ENCODE peak calls at places on chromosomes 6 and 20, in five cellular contexts. D, P, C, H and L are unnamed samples. For H3K4me1, the result is how much of the 10 kb centered on the place peaks cover.

GRCh38 chr6:66866801-66867200 is 1159.8 kb upstream of the EYS start:
- DNase-seq in D (no peak), P (no peak), C (no peak), H (no peak), L (no peak)

GRCh38 chr6:85186546-85187170 is 263.2 kb upstream of the NT5E start:
- DNase-seq in D (peak), P (no peak), C (no peak), H (no peak), L (no peak)

GRCh38 chr20:51382986-51383821 is 159.3 kb downstream of the NFATC2 start:
- DNase-seq in D (peak), P (no peak), C (no peak), H (peak), L (no peak)

GRCh38 chr20:9071976-9072726 is 3.3 kb downstream of the PLCB4 start:
- DNase-seq in D (no peak), P (no peak), C (no peak), H (no peak), L (no peak)

GRCh38 chr20:9093203-9093962 is 24.5 kb downstream of the PLCB4 start:
- DNase-seq in D (no peak), P (no peak), C (no peak), H (no peak), L (peak)

GRCh38 chr6:127069659-127070279 is 48.7 kb upstream of the RSPO3 start:
- DNase-seq in D (peak), P (peak), C (no peak), H (no peak), L (no peak)

GRCh38 chr6:82924799-82925535 is 140.7 kb downstream of the UBE3D start:
- DNase-seq in D (peak), P (no peak), C (no peak), H (no peak), L (no peak)

GRCh38 chr6:106966671-106967522 is 7.6 kb downstream of the CD24 start:
- DNase-seq in D (no peak), P (no peak), C (no peak), H (no peak), L (no peak)

GRCh38 chr20:58553166-58553696 is 38.0 kb upstream of the APCDD1L start:
- DNase-seq in D (no peak), P (no peak), C (no peak), H (no peak), L (no peak)

GRCh38 chr6:1575213-1576041 is 34.3 kb upstream of the FOXC1 start:
- DNase-seq in D (no peak), P (no peak), C (no peak), H (no peak), L (peak)

GRCh38 chr20:1336699-1337387 is 7.9 kb upstream of the SDCBP2 start:
- DNase-seq in D (peak), P (no peak), C (no peak), H (peak), L (peak)

GRCh38 chr20:50315811-50316551 is 125.4 kb downstream of the CEBPB start:
- DNase-seq in D (no peak), P (no peak), C (no peak), H (no peak), L (no peak)

GRCh38 chr20:11437611-11438380 is 479.9 kb upstream of the BTBD3 start:
- DNase-seq in D (no peak), P (no peak), C (no peak), H (no peak), L (no peak)

GRCh38 chr6:10875026-10875425 is 6.8 kb downstream of the GCM2 start:
- DNase-seq in D (no peak), P (no peak), C (no peak), H (no peak), L (no peak)

GRCh38 chr6:156461647-156462046 is 315.5 kb upstream of the ARID1B start:
- DNase-seq in D (no peak), P (no peak), C (no peak), H (no peak), L (no peak)

GRCh38 chr6:36576573-36576972 is 17.6 kb upstream of the SRSF3 start:
- DNase-seq in D (no peak), P (no peak), C (no peak), H (no peak), L (no peak)

GRCh38 chr6:125733516-125734300 is 15.7 kb upstream of the HEY2 start:
- DNase-seq in D (no peak), P (no peak), C (no peak), H (no peak), L (no peak)

GRCh38 chr6:45538636-45539035 is 160.9 kb upstream of the SUPT3H start:
- DNase-seq in D (peak), P (no peak), C (no peak), H (no peak), L (peak)

GRCh38 chr6:89630488-89630887 is 8.1 kb downstream of the LYRM2 start:
- DNase-seq in D (no peak), P (no peak), C (no peak), H (no peak), L (peak)

GRCh38 chr20:9392892-9393857 is 121.2 kb upstream of the LAMP5 start:
- DNase-seq in D (peak), P (peak), C (no peak), H (peak), L (peak)

GRCh38 chr6:32835167-32835893 is 3.2 kb downstream of the TAP2 start:
- DNase-seq in D (no peak), P (no peak), C (no peak), H (no peak), L (no peak)
- H3K4me3 ChIP-seq in D (no peak), P (no peak), C (no peak), H (no peak), L (no peak)

DNA sequence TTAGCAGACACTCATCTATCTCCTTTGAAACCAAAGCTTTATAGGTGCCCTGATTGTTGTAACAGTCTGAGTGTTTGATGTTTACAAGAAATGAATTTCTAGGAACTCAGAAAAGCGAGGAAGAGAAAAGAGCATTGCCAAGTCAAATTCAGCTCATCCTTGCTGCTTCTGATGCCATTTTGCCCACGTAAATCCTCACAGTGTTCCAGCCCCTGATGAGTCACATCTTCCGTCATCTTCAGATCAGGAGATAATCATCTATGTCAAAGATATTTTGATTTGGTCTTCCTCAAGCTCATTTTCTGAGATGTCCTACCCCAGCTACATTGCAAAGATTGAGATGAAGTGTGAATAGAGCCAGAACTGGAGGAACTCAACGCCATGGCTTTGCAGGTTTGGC is 426.2 kb downstream of the BMP2 start:
- DNase-seq in D (no peak), P (no peak), C (no peak), H (no peak), L (no peak)
- H3K4me1 ChIP-seq in D (under half), P (under half), C (under half), H (under half), L (under half)

GRCh38 chr6:143939364-143939763 is 68.7 kb downstream of the PLAGL1 start:
- DNase-seq in D (no peak), P (no peak), C (no peak), H (no peak), L (no peak)
- H3K4me3 ChIP-seq in D (no peak), P (no peak), C (no peak), H (no peak), L (no peak)

DNA sequence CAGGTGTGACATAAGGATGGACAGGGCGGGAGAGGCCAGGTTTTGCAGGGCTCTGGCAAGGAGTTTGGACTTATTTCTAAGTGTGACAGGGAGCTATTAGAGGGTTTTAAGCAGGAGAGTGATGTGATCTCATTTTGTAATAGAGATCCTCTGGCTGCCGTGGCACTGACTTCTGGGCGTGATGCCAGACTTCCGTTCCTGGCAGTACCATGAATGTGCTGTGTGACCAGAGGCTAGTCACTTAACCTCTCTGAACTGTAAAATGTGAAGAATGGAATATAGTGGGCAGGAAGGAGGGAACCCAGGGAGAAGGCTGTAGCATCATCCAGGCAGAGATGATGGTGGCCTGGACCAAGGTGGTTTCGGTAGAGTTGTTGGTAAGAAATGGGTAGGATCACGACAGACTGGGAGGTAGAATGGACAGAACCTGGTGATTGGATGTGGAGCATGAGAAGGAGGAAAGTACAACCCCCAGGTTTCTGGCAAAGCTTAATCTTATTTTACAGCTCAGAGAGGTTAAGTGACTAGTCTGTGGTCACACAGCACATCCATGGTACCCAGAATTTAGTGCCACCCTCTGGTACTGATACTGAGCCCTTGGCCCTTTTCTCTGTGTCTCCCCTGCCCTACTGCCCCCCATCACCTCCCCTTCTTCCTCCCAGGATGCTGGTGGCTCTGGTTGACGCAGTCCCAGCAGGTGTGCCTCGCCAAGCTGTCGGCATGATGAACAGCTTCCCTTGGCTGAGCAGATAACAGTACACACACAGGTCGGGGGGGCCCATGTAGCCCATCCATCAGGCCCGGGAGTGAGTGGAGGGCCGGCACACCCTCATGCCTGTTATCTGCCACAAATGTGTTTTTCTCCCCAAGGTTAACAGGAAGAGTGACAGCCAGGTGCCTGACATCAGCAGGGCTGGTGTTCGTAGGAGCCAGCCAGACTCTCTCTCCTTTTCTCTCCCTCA is 52.9 kb upstream of the CTNNBL1 start:
- DNase-seq in D (peak), P (no peak), C (no peak), H (no peak), L (no peak)
- H3K4me1 ChIP-seq in D (under half), P (under half), C (under half), H (under half), L (under half)

GRCh38 chr6:137414599-137414998 is 79.6 kb downstream of the OLIG3 start:
- DNase-seq in D (no peak), P (no peak), C (no peak), H (no peak), L (no peak)
- H3K4me3 ChIP-seq in D (peak), P (no peak), C (peak), H (no peak), L (peak)